ENCODE peak calls at places on chromosomes 11 and 22, in eight cellular contexts. G is GM18507; Q is upper lobe of right lung; A is T-helper 2 cell; X is A549; L is nucleus accumbens; U is type B pancreatic cell; D is CD8-positive, alpha-beta T cell. C is an unnamed sample.

GRCh38 chr11:73139476-73140198 is 2.5 kb downstream of the FCHSD2 start:
- DNase-seq in G (no peak), Q (no peak), A (no peak), X (peak; percentile 28), L (no peak), U (no peak), D (no peak), C (no peak)

GRCh38 chr11:30712749-30713148 is 126.6 kb upstream of the MPPED2 start:
- DNase-seq in G (no peak), Q (no peak), A (no peak), X (no peak), L (no peak), U (no peak), D (no peak), C (no peak)

GRCh38 chr11:57546869-57547518 is 9.6 kb downstream of the SMTNL1 start:
- DNase-seq in G (peak; percentile 42), Q (peak; percentile 20), A (no peak), X (peak; percentile 50), L (no peak), U (no peak), D (no peak), C (no peak)

GRCh38 chr11:28735511-28735910 is 627.3 kb downstream of the METTL15 start:
- DNase-seq in G (no peak), Q (no peak), A (no peak), X (no peak), L (no peak), U (no peak), D (no peak), C (no peak)

GRCh38 chr22:17199131-17199731 is 20.0 kb downstream of the ADA2 start:
- DNase-seq in G (no peak), Q (no peak), A (no peak), X (no peak), L (no peak), U (no peak), D (no peak), C (no peak)

GRCh38 chr11:61297341-61297740 is 2.2 kb upstream of the VWCE start:
- DNase-seq in G (no peak), Q (no peak), A (no peak), X (no peak), L (no peak), U (no peak), D (no peak), C (no peak)

GRCh38 chr11:128694618-128695481 is 978 bp downstream of the FLI1 start:
- DNase-seq in G (no peak), Q (peak; percentile 78), A (no peak), X (no peak), L (no peak), U (no peak), D (no peak), C (no peak)

GRCh38 chr22:28903080-28903479 is 19.7 kb downstream of the ZNRF3 start:
- DNase-seq in G (no peak), Q (no peak), A (no peak), X (no peak), L (no peak), U (no peak), D (no peak), C (no peak)

GRCh38 chr11:44575288-44575672 is 9.8 kb downstream of the CD82 start:
- DNase-seq in G (no peak), Q (no peak), A (no peak), X (no peak), L (no peak), U (no peak), D (no peak), C (no peak)

GRCh38 chr11:64123102-64123434 is 42.8 kb downstream of the MACROD1 start:
- DNase-seq in G (no peak), Q (peak; percentile 89), A (no peak), X (no peak), L (no peak), U (no peak), D (no peak), C (no peak)

GRCh38 chr11:34480339-34480738 is 33.3 kb downstream of the ELF5 start:
- DNase-seq in G (no peak), Q (no peak), A (no peak), X (no peak), L (no peak), U (no peak), D (no peak), C (no peak)

GRCh38 chr22:42462016-42462415 is 29.8 kb upstream of the NFAM1 start:
- DNase-seq in G (no peak), Q (no peak), A (no peak), X (no peak), L (no peak), U (no peak), D (no peak), C (no peak)

GRCh38 chr11:11963842-11964773 is 44.3 kb downstream of the DKK3 start:
- DNase-seq in G (no peak), Q (no peak), A (no peak), X (no peak), L (no peak), U (peak; percentile 63), D (no peak), C (no peak)

GRCh38 chr22:29309332-29310064 is 3.0 kb downstream of the GAS2L1 start:
- DNase-seq in G (no peak), Q (no peak), A (no peak), X (no peak), L (no peak), U (peak; percentile 69), D (no peak), C (no peak)

GRCh38 chr11:1298695-1299492 is 10.5 kb downstream of the TOLLIP start:
- DNase-seq in G (no peak), Q (peak; percentile 95), A (no peak), X (peak; percentile 76), L (no peak), U (peak; percentile 66), D (no peak), C (no peak)

GRCh38 chr22:38403806-38404205 is 51.2 kb downstream of the KCNJ4 start:
- DNase-seq in G (no peak), Q (peak; percentile 48), A (no peak), X (no peak), L (no peak), U (no peak), D (no peak), C (peak; percentile 72)

GRCh38 chr11:71118671-71119250 is 133.6 kb downstream of the SHANK2 start:
- DNase-seq in G (no peak), Q (no peak), A (no peak), X (no peak), L (no peak), U (no peak), D (no peak), C (no peak)

GRCh38 chr22:31140746-31141145 is 438 bp upstream of the PLA2G3 start:
- DNase-seq in G (no peak), Q (no peak), A (no peak), X (no peak), L (no peak), U (no peak), D (no peak), C (no peak)

GRCh38 chr22:27218012-27218483 is 560.7 kb downstream of the MIAT start:
- DNase-seq in G (no peak), Q (no peak), A (no peak), X (peak; percentile 78), L (no peak), U (no peak), D (no peak), C (no peak)

GRCh38 chr11:132610216-132610615 is 922.1 kb downstream of the OPCML start:
- DNase-seq in G (no peak), Q (no peak), A (no peak), X (no peak), L (no peak), U (no peak), D (no peak), C (no peak)

GRCh38 chr11:61687420-61687819 is 7.2 kb downstream of the DAGLA start:
- DNase-seq in G (no peak), Q (no peak), A (no peak), X (no peak), L (no peak), U (no peak), D (no peak), C (no peak)

GRCh38 chr11:35579557-35580396 is 38.5 kb upstream of the FJX1 start:
- DNase-seq in G (no peak), Q (no peak), A (no peak), X (peak; percentile 82), L (no peak), U (no peak), D (no peak), C (no peak)

GRCh38 chr11:63764712-63765631 is 3.6 kb downstream of the ZFTA start:
- DNase-seq in G (no peak), Q (no peak), A (no peak), X (peak; percentile 33), L (no peak), U (peak; percentile 71), D (no peak), C (no peak)

GRCh38 chr11:66106786-66107599 is 36.9 kb downstream of the PACS1 start:
- DNase-seq in G (no peak), Q (no peak), A (no peak), X (peak; percentile 23), L (no peak), U (no peak), D (no peak), C (no peak)

GRCh38 chr11:35151896-35152295 is 12.9 kb downstream of the CD44 start:
- DNase-seq in G (no peak), Q (no peak), A (no peak), X (no peak), L (no peak), U (no peak), D (no peak), C (no peak)

GRCh38 chr22:36760716-36761115 is 15.2 kb downstream of the IFT27 start:
- DNase-seq in G (no peak), Q (peak; percentile 20), A (no peak), X (no peak), L (no peak), U (no peak), D (no peak), C (no peak)

GRCh38 chr11:128437137-128437536 is 150.2 kb downstream of the ETS1 start:
- DNase-seq in G (no peak), Q (no peak), A (no peak), X (no peak), L (no peak), U (no peak), D (no peak), C (no peak)

GRCh38 chr11:2778630-2779498 is 79.1 kb upstream of the KCNQ1OT1 start:
- DNase-seq in G (no peak), Q (peak; percentile 92), A (no peak), X (peak; percentile 26), L (peak; percentile 41), U (peak; percentile 70), D (no peak), C (no peak)

GRCh38 chr22:49348631-49349030 is 479.0 kb downstream of the BRD1 start:
- DNase-seq in G (no peak), Q (peak; percentile 46), A (no peak), X (no peak), L (no peak), U (no peak), D (no peak), C (no peak)

GRCh38 chr11:9748361-9748970 is 84.6 kb downstream of the SWAP70 start:
- DNase-seq in G (peak; percentile 56), Q (peak; percentile 75), A (peak; percentile 16), X (peak; percentile 85), L (peak; percentile 43), U (no peak), D (peak; percentile 15), C (peak; percentile 94)

GRCh38 chr11:92969293-92969633 is 188 bp upstream of the MTNR1B start:
- DNase-seq in G (no peak), Q (no peak), A (no peak), X (no peak), L (no peak), U (no peak), D (no peak), C (no peak)

GRCh38 chr11:58905716-58906547 is 33.4 kb upstream of the GLYATL1 start:
- DNase-seq in G (no peak), Q (no peak), A (no peak), X (peak; percentile 75), L (peak; percentile 66), U (peak; percentile 68), D (no peak), C (no peak)

GRCh38 chr22:21593406-21594232 is 26.1 kb downstream of the UBE2L3 start:
- DNase-seq in G (no peak), Q (no peak), A (no peak), X (peak; percentile 31), L (no peak), U (no peak), D (no peak), C (no peak)

GRCh38 chr11:6268811-6269210 is 9.2 kb downstream of the CCKBR start:
- DNase-seq in G (no peak), Q (no peak), A (no peak), X (no peak), L (no peak), U (no peak), D (no peak), C (no peak)

C was measured in Karpas-422.